ENCODE peak calls at places on chromosomes 4 and X, in nine cellular contexts. Y is stimulated activated CD4-positive, alpha-beta T cell treated with anti-CD3 and anti-CD28 coated beads, Interleukin-15, amount 100 ng/mL, for 1 hour; H is MG63; O is lower lobe of right lung; W is pons; U is KG1; M is tibial artery; I is NCI-H187 treated with DMSO at 0.1 percent for 48 hours; T is hippocampal formation. D is an unnamed sample.

GRCh38 chr4:127782275-127783025 is at the start of gene HSPA4L:
- DNase-seq in M (peak), H (peak), O (peak), U (peak), I (no peak), Y (no peak), W (peak), T (peak), D (no peak)

GRCh38 chrX:153688900-153689590 is 1.3 kb downstream of the SLC6A8 start:
- DNase-seq in O (no peak), Y (no peak), T (peak), U (no peak), I (no peak), H (peak), W (peak), M (peak), D (no peak)

GRCh38 chrX:68429216-68429615 is 4.1 kb downstream of the OPHN1 start:
- DNase-seq in T (no peak), O (no peak), W (no peak), U (no peak), M (no peak), I (no peak), H (peak), Y (no peak), D (no peak)

GRCh38 chrX:109140463-109140862 is 341.4 kb downstream of the GUCY2F start:
- DNase-seq in W (no peak), H (no peak), O (no peak), I (no peak), M (no peak), Y (no peak), T (no peak), U (no peak), D (no peak)

GRCh38 chr4:146582864-146583263 is 55.8 kb upstream of the POU4F2 start:
- DNase-seq in M (no peak), Y (no peak), O (no peak), U (no peak), T (no peak), H (no peak), I (no peak), W (no peak), D (no peak)

GRCh38 chrX:38717871-38718270 is 83.4 kb upstream of the MID1IP1 start:
- DNase-seq in Y (no peak), M (no peak), I (no peak), W (peak), H (no peak), O (no peak), T (no peak), U (no peak), D (no peak)

GRCh38 chr4:89324671-89325070 is 17.1 kb upstream of the GPRIN3 start:
- DNase-seq in T (peak), I (no peak), W (peak), U (peak), O (no peak), H (no peak), Y (no peak), M (no peak), D (no peak)

GRCh38 chr4:143186202-143186601 is 1.5 kb downstream of the USP38 start:
- DNase-seq in U (no peak), W (peak), Y (no peak), I (no peak), M (no peak), O (no peak), H (no peak), T (no peak), D (no peak)